ENCODE peak calls at places on chromosome 1, in six cellular contexts. A is adrenal gland, M is tibial artery, I is heart right ventricle, P is GM12865, O is aorta. T is an unnamed sample.

GRCh38 chr1:50851034-50851433 is 109.0 kb downstream of the FAF1 start:
- DNase-seq in O (no peak), P (no peak), M (no peak), I (no peak), A (no peak), T (no peak)

GRCh38 chr1:174913225-174913903 is 86.4 kb upstream of the CACYBP start:
- DNase-seq in M (no peak), A (no peak), I (no peak), P (no peak), O (no peak), T (no peak)

GRCh38 chr1:221451741-221452140 is 290.1 kb downstream of the DUSP10 start:
- DNase-seq in P (no peak), I (no peak), O (no peak), A (no peak), M (no peak), T (no peak)

GRCh38 chr1:70779571-70779970 is 268.0 kb downstream of the PTGER3 start:
- DNase-seq in P (peak), O (no peak), M (no peak), I (no peak), A (no peak), T (no peak)

GRCh38 chr1:45769261-45769932 is 18.9 kb upstream of the IPP start:
- DNase-seq in A (no peak), P (no peak), O (no peak), I (no peak), M (no peak), T (no peak)

GRCh38 chr1:51423098-51423821 is 92.9 kb upstream of the TTC39A start:
- DNase-seq in O (no peak), M (no peak), A (peak), P (no peak), I (peak), T (no peak)

GRCh38 chr1:178143730-178144343 is 49.9 kb downstream of the RASAL2 start:
- DNase-seq in O (no peak), P (no peak), M (no peak), A (no peak), I (no peak), T (no peak)

GRCh38 chr1:152505083-152505482 is 5.5 kb upstream of the LCE5A start:
- DNase-seq in I (no peak), A (no peak), M (no peak), P (no peak), O (no peak), T (no peak)

GRCh38 chr1:25106352-25106751 is 126.0 kb downstream of the SYF2 start:
- DNase-seq in O (no peak), M (no peak), P (peak), A (no peak), I (no peak), T (no peak)

GRCh38 chr1:50458507-50458906 is 35.3 kb upstream of the DMRTA2 start:
- DNase-seq in A (no peak), O (no peak), M (no peak), I (no peak), P (no peak), T (peak)

DNA sequence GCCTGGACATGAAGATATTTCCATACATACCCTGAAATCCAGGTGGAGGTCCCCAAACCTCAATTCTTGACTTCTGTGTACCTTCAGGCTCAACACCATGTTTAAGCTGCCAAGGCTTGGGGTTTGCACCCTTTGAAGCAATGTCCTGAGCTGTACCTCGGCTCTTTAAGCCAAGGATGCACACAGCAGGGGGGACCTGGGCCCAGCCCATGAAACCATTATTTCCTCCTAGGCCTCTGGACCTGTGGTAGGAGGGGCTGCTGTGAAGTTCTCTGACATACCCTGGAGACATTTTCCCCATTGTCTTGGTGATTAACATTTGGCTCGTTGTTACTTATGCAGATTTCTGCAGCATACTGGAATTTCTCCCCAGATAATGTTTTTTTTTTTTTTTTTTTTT is 184.3 kb upstream of the RGS18 start:
- DNase-seq in O (no peak), M (no peak), P (no peak), I (no peak), A (no peak), T (no peak)
- H3K4me3 ChIP-seq in O (no peak), M (no peak), P (no peak), I (no peak), A (no peak), T (no peak)

GRCh38 chr1:160537714-160538665 is 14.9 kb upstream of the SLAMF6 start:
- DNase-seq in A (no peak), P (no peak), I (no peak), O (no peak), M (no peak), T (no peak)

GRCh38 chr1:160541622-160542302 is 18.7 kb upstream of the SLAMF6 start:
- DNase-seq in A (no peak), I (no peak), O (no peak), M (no peak), P (no peak), T (no peak)

GRCh38 chr1:160538985-160539651 is 16.1 kb upstream of the SLAMF6 start:
- DNase-seq in O (no peak), I (no peak), P (no peak), A (no peak), M (no peak), T (no peak)

GRCh38 chr1:160540859-160541233 is 17.8 kb upstream of the SLAMF6 start:
- DNase-seq in I (no peak), M (no peak), P (no peak), O (no peak), A (no peak), T (no peak)

DNA sequence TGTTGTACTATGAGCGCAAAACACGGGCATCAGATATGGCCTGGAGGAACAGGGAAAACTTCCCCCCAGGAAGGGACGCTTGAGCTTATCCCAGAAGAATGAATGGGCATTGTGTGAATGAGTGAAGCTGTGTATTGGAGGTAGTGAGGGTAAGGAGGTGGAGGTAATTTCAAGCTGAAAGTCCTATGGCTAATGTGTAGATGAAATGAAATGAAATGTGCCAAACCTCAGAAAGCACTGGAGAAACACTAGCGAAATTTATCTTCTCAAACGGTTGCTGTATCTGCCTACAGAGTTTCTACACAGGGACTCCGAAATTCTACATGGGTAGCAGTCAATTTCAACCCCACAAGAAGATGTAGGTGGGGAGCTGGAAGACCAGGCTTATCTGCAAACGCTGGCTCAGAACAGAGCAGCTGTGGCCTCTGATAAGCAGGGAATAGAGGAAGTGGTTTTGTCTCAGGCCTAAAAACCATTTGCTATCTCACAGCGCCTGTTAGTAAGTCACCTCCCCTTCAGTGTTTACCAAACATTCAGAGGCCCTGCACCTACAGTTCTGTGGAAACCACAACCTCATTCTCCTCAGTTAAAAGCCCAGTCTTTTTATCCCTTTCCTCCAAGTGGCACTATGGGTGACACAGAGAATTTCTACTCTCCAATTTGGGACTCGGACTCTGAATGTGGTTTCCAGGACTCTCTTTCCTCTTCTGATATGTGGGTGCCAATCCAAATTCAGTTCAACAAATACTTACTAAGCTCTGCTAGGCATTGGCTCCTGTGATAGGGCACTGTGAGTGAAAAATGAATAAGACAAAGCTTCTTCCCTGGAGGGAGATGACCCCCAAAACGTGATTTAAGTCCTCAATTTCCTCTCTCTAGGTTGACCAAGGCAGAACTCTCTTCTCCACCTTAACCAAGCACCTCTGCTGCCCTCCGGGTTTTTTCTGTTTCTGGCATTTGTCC is 17.1 kb upstream of the SLAMF6 start:
- DNase-seq in P (peak), A (no peak), I (peak), M (no peak), O (no peak), T (peak)
- H3K4me3 ChIP-seq in P (peak), A (no peak), I (no peak), M (no peak), O (no peak), T (peak)

GRCh38 chr1:160204526-160205241 is 500 bp upstream of the PEA15 start:
- DNase-seq in M (no peak), A (no peak), O (peak), I (no peak), P (peak), T (no peak)
- H3K4me3 ChIP-seq in M (peak), A (peak), O (peak), I (peak), P (peak), T (peak)

GRCh38 chr1:15346356-15347030 is 63.2 kb upstream of the EFHD2 start:
- DNase-seq in I (no peak), P (no peak), O (no peak), M (no peak), A (no peak), T (no peak)
- H3K4me3 ChIP-seq in I (no peak), P (no peak), O (no peak), M (no peak), A (no peak), T (no peak)

GRCh38 chr1:26740958-26741357 is 45.1 kb downstream of the ARID1A start:
- DNase-seq in M (no peak), A (no peak), P (no peak), O (no peak), I (no peak), T (no peak)

GRCh38 chr1:26747048-26747447 is 40.7 kb upstream of the PIGV start:
- DNase-seq in A (no peak), I (no peak), P (no peak), M (no peak), O (no peak), T (no peak)

GRCh38 chr1:26745191-26745590 is 42.6 kb upstream of the PIGV start:
- DNase-seq in A (no peak), I (no peak), P (no peak), O (no peak), M (no peak), T (no peak)

GRCh38 chr1:26744075-26744958 is 43.4 kb upstream of the PIGV start:
- DNase-seq in P (peak), I (peak), O (peak), A (peak), M (peak), T (peak)

DNA sequence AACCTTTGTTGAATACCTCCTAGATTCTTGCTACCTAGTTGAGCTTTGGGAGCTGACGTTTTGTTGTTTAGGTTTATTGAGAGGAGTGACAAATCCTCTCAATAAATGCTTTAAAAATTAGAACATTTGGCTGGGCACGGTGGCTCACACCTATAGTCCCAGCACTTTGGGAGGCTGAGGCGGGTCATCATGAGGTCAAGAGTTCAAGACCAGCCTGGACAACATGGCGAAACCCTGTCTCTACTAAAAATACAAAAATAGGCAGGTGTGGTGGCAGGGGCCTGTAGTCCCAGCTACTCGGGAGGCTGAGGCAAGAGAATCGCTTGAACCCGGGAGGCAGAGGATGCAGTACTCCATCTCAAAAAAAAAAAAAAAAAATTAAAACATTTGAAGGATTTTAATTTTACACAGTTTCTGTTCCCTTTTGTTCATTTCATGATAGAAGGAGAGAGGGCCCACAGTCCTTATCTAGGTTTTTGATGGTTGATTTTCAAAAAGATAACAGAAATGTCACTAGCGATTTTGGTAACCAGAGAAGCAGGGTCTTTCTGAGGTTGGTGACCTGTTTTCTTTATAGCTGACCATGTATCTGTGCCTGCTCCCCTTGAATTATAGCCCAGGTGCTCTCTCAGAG is 44.2 kb upstream of the PIGV start:
- DNase-seq in O (no peak), P (peak), M (no peak), I (no peak), A (no peak), T (no peak)
- H3K4me3 ChIP-seq in O (no peak), P (peak), M (no peak), I (no peak), A (no peak), T (peak)

DNA sequence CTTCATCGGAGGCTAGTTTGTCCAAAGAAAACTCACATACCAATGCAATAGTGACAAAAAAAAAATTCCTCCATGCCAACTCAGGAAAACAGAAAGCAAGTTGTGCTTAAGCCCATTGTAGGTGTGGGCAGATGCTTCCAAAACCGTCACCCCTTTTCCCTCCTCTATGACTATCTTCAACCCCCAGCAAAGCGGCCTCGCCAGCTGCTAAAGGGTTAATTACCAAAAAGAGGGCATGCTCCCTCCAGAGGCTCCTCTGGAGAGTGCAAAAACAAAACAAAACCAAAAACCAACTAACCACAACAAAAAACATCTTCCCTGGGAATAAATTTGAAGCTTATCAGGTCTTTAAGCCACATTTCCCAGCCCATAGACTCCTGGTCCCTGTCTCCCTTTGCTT is 1.2 kb downstream of the LMOD1 start:
- DNase-seq in I (no peak), A (no peak), P (no peak), O (no peak), M (no peak), T (peak)
- H3K4me3 ChIP-seq in I (peak), A (peak), P (no peak), O (peak), M (peak), T (no peak)

GRCh38 chr1:203453016-203453415 is 22.6 kb upstream of the PRELP start:
- DNase-seq in A (no peak), I (no peak), P (no peak), M (peak), O (no peak), T (no peak)
- H3K4me3 ChIP-seq in A (no peak), I (no peak), P (no peak), M (no peak), O (no peak), T (no peak)

DNA sequence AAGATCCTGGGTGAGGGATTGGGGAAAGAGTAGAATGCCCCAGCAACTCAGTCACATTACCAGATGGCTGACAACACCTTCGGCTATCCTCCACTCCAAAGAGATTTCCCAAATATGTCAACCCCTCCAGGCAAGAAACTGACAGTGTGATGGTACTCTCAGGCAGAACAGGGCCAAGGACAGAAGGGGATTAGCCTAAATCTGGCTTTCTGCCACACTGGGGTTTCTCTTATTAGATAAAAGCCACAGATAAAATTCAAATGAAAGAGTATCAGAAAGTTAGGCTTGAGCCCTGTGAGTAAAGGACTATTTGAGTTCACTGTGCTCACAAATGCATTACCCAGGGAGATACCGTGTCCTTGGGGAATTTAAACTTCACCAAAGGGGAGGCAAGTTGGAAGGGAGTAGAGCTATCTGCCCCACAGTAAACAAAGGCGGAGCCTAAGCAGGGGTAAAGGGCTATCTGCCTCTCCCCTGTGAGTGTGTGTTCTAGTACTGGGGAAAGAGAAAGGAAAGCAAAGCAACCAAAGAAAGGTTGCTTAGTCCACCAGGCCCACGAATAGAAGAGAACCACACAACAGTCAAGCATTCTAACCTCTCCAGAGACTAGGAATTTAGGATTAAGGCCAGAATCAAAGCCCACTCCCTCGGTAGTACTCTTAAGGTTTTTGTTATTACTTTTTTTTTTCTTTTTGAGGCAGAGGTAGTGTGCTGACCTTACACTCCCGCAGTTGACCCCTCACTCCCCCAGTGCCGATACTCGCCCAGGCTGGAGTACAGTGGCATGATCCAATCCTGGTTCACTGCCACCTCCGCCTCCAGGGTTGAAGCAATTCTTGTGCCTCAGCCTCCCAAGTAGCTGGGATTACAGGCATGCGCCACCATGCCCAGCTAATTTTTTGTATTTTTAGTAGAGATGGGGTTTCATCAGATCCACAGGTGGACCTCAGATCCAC is 12.8 kb downstream of the TPM3 start:
- DNase-seq in M (no peak), P (no peak), O (no peak), I (no peak), A (peak), T (no peak)
- H3K4me3 ChIP-seq in M (no peak), P (no peak), O (no peak), I (no peak), A (peak), T (no peak)

GRCh38 chr1:223887724-223888428 is 42.1 kb upstream of the TP53BP2 start:
- DNase-seq in O (peak), P (peak), M (peak), I (peak), A (peak), T (no peak)
- H3K4me3 ChIP-seq in O (no peak), P (no peak), M (peak), I (no peak), A (peak), T (no peak)

T was measured in Jurkat, Clone E6-1.